ENCODE peak calls at places on chromosome 7, in five cellular contexts. S is GM13977, E is nephron progenitor cell, F is kidney, X is heart right ventricle. K is an unnamed sample.

GRCh38 chr7:81098213-81098612 is 179.4 kb upstream of the SEMA3C start:
- DNase-seq in X (no peak), E (no peak), F (no peak), S (no peak), K (no peak)

GRCh38 chr7:11665381-11665780 is 166.6 kb downstream of the THSD7A start:
- DNase-seq in X (no peak), S (no peak), F (no peak), E (no peak), K (no peak)

GRCh38 chr7:41942468-41943097 is 239.7 kb upstream of the INHBA start:
- DNase-seq in S (no peak), E (peak), X (no peak), F (peak), K (no peak)

GRCh38 chr7:101538596-101539459 is 90.3 kb downstream of the MYL10 start:
- DNase-seq in S (peak), E (peak), F (no peak), X (peak), K (no peak)

GRCh38 chr7:101173752-101174244 is 6.3 kb downstream of the NAT16 start:
- DNase-seq in E (peak), F (no peak), S (peak), X (no peak), K (no peak)

GRCh38 chr7:133851416-133851815 is 275.7 kb upstream of the LRGUK start:
- DNase-seq in E (no peak), F (no peak), X (no peak), S (no peak), K (no peak)

GRCh38 chr7:12951397-12951801 is 264.0 kb downstream of the ARL4A start:
- DNase-seq in E (no peak), F (no peak), X (no peak), S (no peak), K (no peak)

GRCh38 chr7:680411-681127 is 45.9 kb upstream of the DNAAF5 start:
- DNase-seq in E (no peak), X (no peak), F (peak), S (no peak), K (peak)

GRCh38 chr7:322708-323111 is 32.7 kb downstream of the FOXL3 start:
- DNase-seq in E (no peak), X (no peak), S (no peak), F (peak), K (no peak)

GRCh38 chr7:1073211-1073977 is 14.5 kb upstream of the GPER1 start:
- DNase-seq in F (no peak), S (no peak), E (peak), X (no peak), K (no peak)

GRCh38 chr7:43650457-43651052 is 67.6 kb downstream of the STK17A start:
- DNase-seq in E (no peak), X (no peak), S (no peak), F (no peak), K (no peak)

GRCh38 chr7:66152538-66153191 is 38.0 kb downstream of the CRCP start:
- DNase-seq in X (peak), S (no peak), F (no peak), E (no peak), K (no peak)

DNA sequence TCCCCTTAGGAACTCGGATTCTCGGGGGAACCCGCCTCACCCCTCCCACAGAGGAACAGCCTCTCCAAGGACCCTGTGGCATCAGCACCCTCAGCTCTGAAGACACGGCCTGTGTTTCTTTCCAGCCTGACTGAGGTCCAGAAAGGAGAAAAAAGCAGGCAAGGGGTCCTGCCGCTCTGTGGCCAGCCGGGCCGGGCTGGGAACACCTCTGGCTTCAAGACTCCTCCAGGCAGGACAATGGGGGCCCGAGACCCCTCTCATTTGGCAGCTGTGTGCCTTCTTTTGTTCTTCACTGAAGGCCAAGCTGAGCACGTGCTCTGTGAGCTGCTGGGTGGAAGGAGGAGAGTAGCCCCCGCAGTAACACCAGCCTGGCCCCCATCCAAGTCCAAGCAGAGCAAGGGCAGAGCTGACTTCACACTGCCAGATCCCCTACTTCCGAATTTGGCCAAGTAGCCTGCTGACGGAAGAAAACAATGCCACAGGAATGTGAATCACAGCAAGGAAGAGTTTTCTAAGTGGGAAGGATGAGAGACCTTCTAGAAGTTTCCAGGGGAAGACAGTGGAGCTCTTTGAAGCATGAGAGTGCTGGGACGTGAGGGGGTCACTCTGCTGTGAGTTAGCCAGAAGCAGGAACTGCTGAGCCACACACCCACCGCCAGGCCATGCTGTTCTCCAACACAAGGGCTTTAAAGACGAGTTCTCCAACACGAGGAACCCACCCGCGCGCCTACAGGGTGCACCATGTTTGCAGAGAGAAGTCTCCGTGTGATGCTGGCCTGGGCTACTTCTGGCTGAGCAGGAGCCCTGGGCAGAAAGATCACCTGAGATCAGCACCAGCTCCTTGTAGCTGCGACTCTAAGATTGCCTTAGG is 3.1 kb downstream of the CNPY1 start:
- DNase-seq in F (no peak), E (no peak), S (no peak), X (no peak), K (no peak)
- TF ChIP-seq CTCF in F (no peak), E (no peak), S (no peak), X (no peak), K (no peak)

DNA sequence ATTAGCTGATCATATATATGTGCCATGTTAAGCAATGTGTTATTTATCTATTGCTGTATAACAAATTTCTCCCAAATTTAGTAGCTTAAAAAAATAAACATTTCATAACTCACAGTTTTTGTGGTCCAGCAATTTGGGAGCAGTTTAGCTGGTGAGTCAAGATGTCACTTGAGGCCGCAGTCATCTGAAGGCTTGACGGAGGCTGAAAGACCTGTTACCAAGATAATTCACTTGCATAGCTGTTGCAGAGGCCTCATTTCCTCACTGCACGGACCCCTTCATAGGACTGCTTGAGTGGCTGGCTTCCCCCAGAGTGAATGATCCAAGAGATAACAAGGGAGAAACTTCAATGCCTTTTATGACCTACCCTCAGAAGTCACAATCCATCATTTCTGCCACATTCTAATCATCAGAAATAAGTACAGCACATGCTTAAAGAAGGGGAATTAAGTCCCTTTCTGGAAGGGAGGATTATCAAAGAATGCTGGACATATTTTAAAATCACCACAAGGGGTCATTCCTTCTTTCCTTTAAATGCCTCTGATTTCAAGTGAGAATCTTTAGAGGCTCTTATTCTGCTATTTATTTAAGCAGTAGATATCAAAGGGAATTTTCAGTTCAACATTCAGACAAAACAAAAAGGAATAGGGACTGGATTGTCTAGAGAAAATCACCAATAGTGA is 10.5 kb upstream of the SRPK2 start:
- DNase-seq in F (no peak), X (no peak), E (no peak), S (peak), K (no peak)
- TF ChIP-seq CTCF in F (peak), X (peak), E (peak), S (peak), K (no peak)

DNA sequence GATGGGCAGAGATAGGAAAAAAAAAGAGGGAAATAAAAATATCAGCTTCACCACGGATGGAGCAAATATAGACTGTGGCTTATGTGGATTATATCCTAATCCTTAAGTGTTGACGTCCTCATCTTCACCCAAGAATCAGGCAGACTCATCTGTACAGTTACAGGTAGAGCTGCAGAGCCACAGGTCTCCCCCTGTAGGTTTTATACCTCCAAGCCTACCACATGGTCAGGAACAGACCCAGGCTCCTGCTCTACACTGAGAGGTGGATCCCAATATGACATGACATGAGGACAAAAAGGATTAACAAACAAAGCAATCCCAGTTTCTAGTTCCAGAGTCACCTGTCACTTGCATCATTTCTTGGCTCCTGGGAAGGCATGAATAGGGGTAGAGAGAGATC is 400.8 kb downstream of the SEMA3D start:
- DNase-seq in S (no peak), X (no peak), F (no peak), E (no peak), K (no peak)
- TF ChIP-seq CTCF in S (no peak), X (no peak), F (no peak), E (no peak), K (no peak)

DNA sequence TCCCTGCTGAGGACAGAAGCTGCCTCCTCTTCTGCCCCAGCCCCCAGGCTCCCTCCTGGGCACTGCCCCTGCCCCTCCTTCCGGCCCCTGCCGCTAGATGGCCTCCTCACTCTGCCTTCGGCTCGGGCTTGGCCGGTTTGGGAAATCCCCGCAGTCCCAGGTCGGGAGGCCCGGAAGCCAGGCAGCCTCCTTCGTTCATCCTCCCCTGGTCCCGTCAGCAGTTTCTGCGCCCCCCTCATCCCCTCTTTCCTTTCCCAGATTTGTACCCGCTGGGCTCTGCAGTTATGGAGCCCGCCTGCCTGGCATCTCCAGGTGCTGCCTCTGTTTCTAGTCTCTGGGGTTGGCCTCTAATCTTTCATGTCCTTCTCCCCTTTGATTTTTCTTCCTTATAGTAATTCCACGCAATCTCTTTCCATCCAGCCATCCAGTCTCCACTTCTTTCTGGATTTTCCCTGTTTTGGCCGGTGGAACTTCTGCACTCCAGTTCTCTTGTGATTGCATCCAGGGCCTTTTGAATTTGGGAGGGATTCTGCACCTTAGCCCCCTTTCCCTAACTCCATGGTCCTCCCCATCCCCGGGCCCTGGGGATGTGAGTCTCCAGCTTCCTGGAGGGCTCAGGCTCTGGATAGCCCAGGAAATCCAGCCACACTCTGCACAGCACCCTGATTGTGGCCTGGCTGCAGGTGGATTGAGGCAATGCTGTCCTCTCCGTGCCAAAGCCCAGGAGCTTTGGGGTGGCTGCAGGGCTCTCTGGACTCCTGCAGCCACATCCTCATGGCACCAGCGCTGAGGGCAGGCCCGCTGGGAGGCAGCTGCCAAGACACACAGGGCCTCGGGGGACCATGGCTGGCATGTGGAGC is 3.3 kb upstream of the SHH start:
- DNase-seq in E (peak), F (peak), X (peak), S (peak), K (no peak)
- TF ChIP-seq CTCF in E (peak), F (peak), X (peak), S (peak), K (no peak)

GRCh38 chr7:135211179-135211945 is at the start of gene WDR91:
- DNase-seq in E (peak), S (peak), F (peak), X (peak), K (peak)

GRCh38 chr7:135210818-135211178 is 528 bp downstream of the WDR91 start:
- DNase-seq in F (no peak), X (no peak), E (no peak), S (no peak), K (peak)

GRCh38 chr7:135215180-135215579 is 3.9 kb upstream of the WDR91 start:
- DNase-seq in F (no peak), X (no peak), E (no peak), S (no peak), K (no peak)

GRCh38 chr7:135217645-135218509 is 6.6 kb upstream of the WDR91 start:
- DNase-seq in S (no peak), E (no peak), X (no peak), F (no peak), K (no peak)

DNA sequence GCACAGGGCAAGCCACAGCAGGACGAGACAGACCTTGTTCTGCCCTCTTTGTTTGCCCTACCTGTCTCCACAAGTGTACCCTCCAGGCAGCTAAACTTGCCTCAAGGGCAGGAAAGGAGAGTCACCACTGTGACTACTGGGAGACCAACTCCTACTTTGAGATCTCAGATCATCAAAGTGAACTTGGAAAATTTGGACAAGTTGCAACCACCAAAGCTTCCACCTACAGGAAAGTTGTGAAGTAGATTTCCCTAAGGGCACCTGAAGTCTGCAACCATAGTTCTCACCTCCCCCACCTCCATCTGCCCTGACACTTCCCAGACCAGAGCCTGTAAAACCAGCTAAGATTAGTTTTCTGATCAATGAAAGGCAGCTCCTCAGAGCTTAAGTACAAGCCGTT is 2.5 kb upstream of the WDR91 start:
- DNase-seq in X (no peak), E (no peak), F (no peak), S (no peak), K (no peak)
- TF ChIP-seq CTCF in X (no peak), E (no peak), F (no peak), S (no peak), K (no peak)

GRCh38 chr7:15829689-15830088 is 143.2 kb upstream of the MEOX2 start:
- DNase-seq in F (no peak), S (no peak), X (peak), E (no peak), K (peak)
- TF ChIP-seq CTCF in F (no peak), S (no peak), X (no peak), E (no peak), K (no peak)

DNA sequence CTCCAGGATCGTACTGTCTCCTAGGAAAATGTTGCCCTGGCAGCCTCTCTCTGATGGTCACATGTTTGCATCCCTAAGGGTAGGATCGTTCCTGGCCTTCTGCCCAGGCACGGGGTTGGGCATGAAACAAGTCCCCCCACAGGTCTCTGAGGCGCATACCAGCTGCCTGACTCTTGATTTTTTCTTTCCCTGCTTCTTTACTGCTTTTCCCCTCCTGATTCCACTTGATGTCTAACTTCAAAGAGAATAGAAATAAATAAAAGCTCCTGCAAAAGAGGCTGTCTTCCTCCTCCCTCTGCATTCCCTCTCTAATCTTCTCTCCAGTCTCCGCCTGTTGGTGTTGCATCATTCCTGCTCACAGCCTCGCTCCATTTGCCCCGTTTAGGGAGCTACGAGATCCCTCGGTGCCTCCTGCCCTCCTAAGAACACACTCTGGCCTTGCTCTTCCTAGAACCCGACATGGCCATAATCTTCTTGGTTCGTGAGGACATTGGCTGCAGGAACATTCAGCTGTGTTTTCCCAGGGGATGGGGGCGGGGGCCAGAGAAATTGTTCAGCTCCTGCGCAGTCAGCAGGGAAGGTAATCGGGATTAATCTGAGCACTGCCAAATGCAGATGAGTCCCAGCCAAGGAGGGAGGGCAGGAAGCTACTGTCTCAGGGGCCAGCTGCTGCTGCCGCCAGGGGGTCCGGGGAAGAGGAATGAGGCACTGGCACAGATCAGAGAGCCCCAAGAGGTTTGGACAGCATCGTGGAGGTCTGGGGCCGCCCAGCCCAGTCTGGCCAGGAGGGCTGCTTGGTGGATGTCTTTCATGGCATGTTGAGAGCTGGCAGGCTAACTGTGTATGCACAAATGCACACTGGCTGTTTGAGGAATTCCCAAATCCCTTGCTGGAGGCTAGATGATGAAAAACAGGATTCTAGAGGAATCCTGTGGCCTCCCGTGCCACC is 26.1 kb downstream of the LEP start:
- DNase-seq in E (peak), S (no peak), X (peak), F (peak), K (peak)
- TF ChIP-seq CTCF in E (no peak), S (no peak), X (no peak), F (no peak), K (no peak)

DNA sequence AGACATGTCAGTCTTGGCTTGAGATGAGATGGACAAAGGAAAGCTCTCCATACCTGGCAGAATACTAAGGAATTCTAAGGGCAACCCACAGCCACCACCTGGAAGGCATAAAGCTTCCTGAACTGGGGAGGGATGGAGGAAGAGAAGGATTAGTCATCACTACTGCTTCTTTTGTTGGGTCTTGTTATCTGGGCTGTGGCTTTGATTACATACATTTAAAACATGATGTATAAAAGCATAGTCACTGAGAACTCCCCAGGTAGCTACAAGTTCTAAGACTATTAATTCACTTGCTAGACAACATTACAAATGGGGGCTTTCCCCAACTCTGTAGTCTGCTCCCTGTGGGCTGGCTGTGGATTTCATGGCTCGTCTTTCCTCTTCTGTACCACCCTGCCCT is 58.2 kb downstream of the RBM33 start:
- DNase-seq in F (no peak), X (no peak), S (no peak), E (no peak), K (no peak)
- TF ChIP-seq CTCF in F (no peak), X (no peak), S (no peak), E (no peak), K (no peak)

DNA sequence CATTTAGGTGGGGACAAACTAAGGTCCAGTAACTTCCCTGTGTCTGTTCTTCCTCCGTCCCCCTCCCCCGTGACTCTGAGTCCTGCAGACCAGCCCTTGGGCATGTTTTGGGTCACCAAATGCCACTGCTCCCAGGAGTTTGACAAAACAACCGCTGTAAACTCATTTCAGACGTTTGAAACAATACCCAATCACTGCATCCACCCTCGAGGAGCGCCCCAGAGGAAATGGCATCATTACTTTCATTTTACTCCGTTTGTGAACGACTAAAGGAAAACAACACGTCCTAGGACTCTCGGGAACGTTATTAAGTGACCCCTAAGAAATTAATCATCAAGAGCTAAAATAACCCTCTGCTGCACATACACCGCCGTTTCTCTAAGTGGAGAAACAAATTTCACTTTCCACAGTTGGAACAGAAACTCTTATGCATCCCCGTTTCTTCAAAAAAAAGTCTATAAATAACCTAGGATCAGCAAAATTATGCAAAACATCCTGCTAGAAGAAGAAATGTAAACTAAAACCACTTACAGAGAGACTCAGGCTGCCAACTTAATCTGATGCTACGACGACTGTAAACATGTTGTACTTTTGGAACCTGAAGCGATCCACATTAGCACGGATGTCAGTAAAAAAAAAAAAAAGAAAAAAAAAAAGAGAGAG is 109.9 kb upstream of the EFCAB10 start:
- DNase-seq in E (no peak), X (peak), S (peak), F (no peak), K (no peak)
- TF ChIP-seq CTCF in E (no peak), X (no peak), S (no peak), F (no peak), K (no peak)

K was measured in sigmoid colon.